ENCODE peak calls at places on chromosomes 6 and 20, in ten cellular contexts. One of them, this sample, is unnamed. For H3K4me1, the result is how much of the 10 kb centered on the place peaks cover.

GRCh38 chr6:165439928-165440554 is 130.6 kb upstream of the C6orf118 start:
- DNase-seq in prostate gland: no peak
- DNase-seq in stomach: no peak
- DNase-seq in spleen: no peak
- DNase-seq in hepatocyte: peak
- DNase-seq in Karpas-422: peak
- DNase-seq in mammary epithelial cell: peak
- DNase-seq in uterus: no peak
- DNase-seq in A549: peak
- DNase-seq in CD4-positive, alpha-beta memory T cell: no peak
- DNase-seq in this sample: no peak

GRCh38 chr6:33755070-33755869 is 8.6 kb upstream of the IP6K3 start:
- DNase-seq in prostate gland: no peak
- DNase-seq in stomach: no peak
- DNase-seq in spleen: no peak
- DNase-seq in hepatocyte: no peak
- DNase-seq in Karpas-422: peak
- DNase-seq in mammary epithelial cell: no peak
- DNase-seq in uterus: no peak
- DNase-seq in A549: no peak
- DNase-seq in CD4-positive, alpha-beta memory T cell: no peak
- DNase-seq in this sample: no peak

GRCh38 chr6:133047706-133048105 is 193.5 kb upstream of the EYA4 start:
- DNase-seq in prostate gland: no peak
- DNase-seq in stomach: no peak
- DNase-seq in spleen: no peak
- DNase-seq in hepatocyte: no peak
- DNase-seq in Karpas-422: no peak
- DNase-seq in mammary epithelial cell: no peak
- DNase-seq in uterus: no peak
- DNase-seq in A549: no peak
- DNase-seq in CD4-positive, alpha-beta memory T cell: no peak
- DNase-seq in this sample: no peak

GRCh38 chr6:130776287-130776925 is 50.8 kb upstream of the SMLR1 start:
- DNase-seq in prostate gland: no peak
- DNase-seq in stomach: no peak
- DNase-seq in spleen: no peak
- DNase-seq in hepatocyte: no peak
- DNase-seq in Karpas-422: no peak
- DNase-seq in mammary epithelial cell: no peak
- DNase-seq in uterus: no peak
- DNase-seq in A549: no peak
- DNase-seq in CD4-positive, alpha-beta memory T cell: no peak
- DNase-seq in this sample: no peak

GRCh38 chr6:101830501-101831031 is 437.1 kb downstream of the GRIK2 start:
- DNase-seq in prostate gland: no peak
- DNase-seq in stomach: no peak
- DNase-seq in spleen: no peak
- DNase-seq in hepatocyte: no peak
- DNase-seq in Karpas-422: no peak
- DNase-seq in mammary epithelial cell: peak
- DNase-seq in uterus: no peak
- DNase-seq in A549: no peak
- DNase-seq in CD4-positive, alpha-beta memory T cell: no peak
- DNase-seq in this sample: no peak

GRCh38 chr6:63121166-63121565 is 90.1 kb upstream of the FKBP1C start:
- DNase-seq in prostate gland: no peak
- DNase-seq in stomach: no peak
- DNase-seq in spleen: no peak
- DNase-seq in hepatocyte: no peak
- DNase-seq in Karpas-422: peak
- DNase-seq in mammary epithelial cell: no peak
- DNase-seq in uterus: no peak
- DNase-seq in A549: peak
- DNase-seq in CD4-positive, alpha-beta memory T cell: no peak
- DNase-seq in this sample: no peak

GRCh38 chr6:148720371-148720770 is 26.5 kb upstream of the UST start:
- DNase-seq in prostate gland: no peak
- DNase-seq in stomach: no peak
- DNase-seq in spleen: no peak
- DNase-seq in hepatocyte: peak
- DNase-seq in Karpas-422: no peak
- DNase-seq in mammary epithelial cell: no peak
- DNase-seq in uterus: no peak
- DNase-seq in A549: no peak
- DNase-seq in CD4-positive, alpha-beta memory T cell: no peak
- DNase-seq in this sample: no peak

GRCh38 chr20:1943267-1944002 is 48.2 kb downstream of the SIRPA start:
- DNase-seq in prostate gland: no peak
- DNase-seq in stomach: no peak
- DNase-seq in spleen: peak
- DNase-seq in hepatocyte: peak
- DNase-seq in Karpas-422: no peak
- DNase-seq in mammary epithelial cell: peak
- DNase-seq in uterus: no peak
- DNase-seq in A549: no peak
- DNase-seq in CD4-positive, alpha-beta memory T cell: no peak
- DNase-seq in this sample: no peak

GRCh38 chr6:153465050-153465449 is 334.0 kb upstream of the RGS17 start:
- DNase-seq in prostate gland: no peak
- DNase-seq in stomach: no peak
- DNase-seq in spleen: no peak
- DNase-seq in hepatocyte: no peak
- DNase-seq in Karpas-422: no peak
- DNase-seq in mammary epithelial cell: no peak
- DNase-seq in uterus: no peak
- DNase-seq in A549: no peak
- DNase-seq in CD4-positive, alpha-beta memory T cell: no peak
- DNase-seq in this sample: no peak

GRCh38 chr6:36968266-36968977 is 13.9 kb downstream of the PI16 start:
- DNase-seq in prostate gland: peak
- DNase-seq in stomach: peak
- DNase-seq in spleen: peak
- DNase-seq in hepatocyte: no peak
- DNase-seq in Karpas-422: no peak
- DNase-seq in mammary epithelial cell: peak
- DNase-seq in uterus: no peak
- DNase-seq in A549: no peak
- DNase-seq in CD4-positive, alpha-beta memory T cell: no peak
- DNase-seq in this sample: no peak
- H3K27ac ChIP-seq in prostate gland: no peak
- H3K27ac ChIP-seq in stomach: peak
- H3K27ac ChIP-seq in spleen: no peak
- H3K27ac ChIP-seq in hepatocyte: no peak
- H3K27ac ChIP-seq in Karpas-422: no peak
- H3K27ac ChIP-seq in mammary epithelial cell: no peak
- H3K27ac ChIP-seq in uterus: no peak
- H3K27ac ChIP-seq in A549: no peak
- H3K27ac ChIP-seq in CD4-positive, alpha-beta memory T cell: no peak
- H3K27ac ChIP-seq in this sample: no peak

DNA sequence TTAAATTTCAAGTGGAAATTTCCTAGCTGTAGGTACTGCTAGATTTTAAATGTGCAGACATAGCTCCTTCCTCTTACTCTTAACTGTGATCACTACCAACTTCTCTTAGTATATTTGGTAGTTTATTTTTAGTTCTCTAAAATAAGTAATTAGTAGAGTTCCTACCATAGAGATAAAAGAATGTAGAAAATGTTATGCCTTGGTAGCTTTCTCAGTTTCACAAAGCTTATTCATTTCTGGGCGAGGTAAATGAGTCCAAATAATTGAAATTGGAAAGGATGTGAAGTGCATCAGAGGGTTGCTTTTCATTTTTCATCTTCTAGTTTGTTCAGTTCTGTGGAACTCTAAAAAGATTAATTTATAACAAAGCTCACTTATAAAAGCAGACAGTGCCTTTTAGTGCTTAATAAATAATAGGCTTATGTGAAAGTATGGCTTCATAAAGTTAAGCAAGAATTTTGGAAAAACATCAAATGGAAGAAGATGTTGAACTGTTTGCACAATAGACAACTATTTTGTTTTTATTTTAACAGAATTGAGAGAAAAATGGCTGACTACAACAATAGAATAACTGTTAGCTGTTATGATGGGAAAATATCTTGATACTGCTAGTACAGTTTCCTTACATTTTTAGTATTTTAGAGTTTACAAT is 303.7 kb downstream of the UTRN start:
- DNase-seq in prostate gland: no peak
- DNase-seq in stomach: no peak
- DNase-seq in spleen: no peak
- DNase-seq in hepatocyte: no peak
- DNase-seq in Karpas-422: no peak
- DNase-seq in mammary epithelial cell: no peak
- DNase-seq in uterus: no peak
- DNase-seq in A549: no peak
- DNase-seq in CD4-positive, alpha-beta memory T cell: no peak
- DNase-seq in this sample: no peak
- H3K4me3 ChIP-seq in prostate gland: no peak
- H3K4me3 ChIP-seq in stomach: no peak
- H3K4me3 ChIP-seq in spleen: no peak
- H3K4me3 ChIP-seq in hepatocyte: no peak
- H3K4me3 ChIP-seq in Karpas-422: no peak
- H3K4me3 ChIP-seq in mammary epithelial cell: no peak
- H3K4me3 ChIP-seq in uterus: no peak
- H3K4me3 ChIP-seq in A549: no peak
- H3K4me3 ChIP-seq in CD4-positive, alpha-beta memory T cell: no peak
- H3K4me3 ChIP-seq in this sample: no peak

GRCh38 chr6:7138111-7138510 is 30.4 kb downstream of the RREB1 start:
- DNase-seq in prostate gland: no peak
- DNase-seq in stomach: no peak
- DNase-seq in spleen: no peak
- DNase-seq in hepatocyte: no peak
- DNase-seq in Karpas-422: no peak
- DNase-seq in mammary epithelial cell: no peak
- DNase-seq in uterus: no peak
- DNase-seq in A549: no peak
- DNase-seq in CD4-positive, alpha-beta memory T cell: no peak
- DNase-seq in this sample: no peak

GRCh38 chr6:7140631-7141366 is 33.0 kb downstream of the RREB1 start:
- DNase-seq in prostate gland: peak
- DNase-seq in stomach: peak
- DNase-seq in spleen: peak
- DNase-seq in hepatocyte: peak
- DNase-seq in Karpas-422: peak
- DNase-seq in mammary epithelial cell: peak
- DNase-seq in uterus: peak
- DNase-seq in A549: peak
- DNase-seq in CD4-positive, alpha-beta memory T cell: peak
- DNase-seq in this sample: peak

GRCh38 chr6:7139835-7140470 is 32.2 kb downstream of the RREB1 start:
- DNase-seq in prostate gland: no peak
- DNase-seq in stomach: no peak
- DNase-seq in spleen: no peak
- DNase-seq in hepatocyte: no peak
- DNase-seq in Karpas-422: no peak
- DNase-seq in mammary epithelial cell: no peak
- DNase-seq in uterus: no peak
- DNase-seq in A549: no peak
- DNase-seq in CD4-positive, alpha-beta memory T cell: no peak
- DNase-seq in this sample: no peak

GRCh38 chr6:7137335-7138106 is 29.8 kb downstream of the RREB1 start:
- DNase-seq in prostate gland: no peak
- DNase-seq in stomach: no peak
- DNase-seq in spleen: peak
- DNase-seq in hepatocyte: no peak
- DNase-seq in Karpas-422: no peak
- DNase-seq in mammary epithelial cell: peak
- DNase-seq in uterus: peak
- DNase-seq in A549: peak
- DNase-seq in CD4-positive, alpha-beta memory T cell: peak
- DNase-seq in this sample: peak

GRCh38 chr6:7138921-7139358 is 31.2 kb downstream of the RREB1 start:
- DNase-seq in prostate gland: no peak
- DNase-seq in stomach: peak
- DNase-seq in spleen: no peak
- DNase-seq in hepatocyte: peak
- DNase-seq in Karpas-422: no peak
- DNase-seq in mammary epithelial cell: peak
- DNase-seq in uterus: no peak
- DNase-seq in A549: peak
- DNase-seq in CD4-positive, alpha-beta memory T cell: peak
- DNase-seq in this sample: no peak
- H3K4me1 ChIP-seq in prostate gland: under half
- H3K4me1 ChIP-seq in stomach: half or more
- H3K4me1 ChIP-seq in spleen: under half
- H3K4me1 ChIP-seq in hepatocyte: under half
- H3K4me1 ChIP-seq in Karpas-422: under half
- H3K4me1 ChIP-seq in mammary epithelial cell: under half
- H3K4me1 ChIP-seq in uterus: under half
- H3K4me1 ChIP-seq in A549: half or more
- H3K4me1 ChIP-seq in CD4-positive, alpha-beta memory T cell: half or more
- H3K4me1 ChIP-seq in this sample: half or more

DNA sequence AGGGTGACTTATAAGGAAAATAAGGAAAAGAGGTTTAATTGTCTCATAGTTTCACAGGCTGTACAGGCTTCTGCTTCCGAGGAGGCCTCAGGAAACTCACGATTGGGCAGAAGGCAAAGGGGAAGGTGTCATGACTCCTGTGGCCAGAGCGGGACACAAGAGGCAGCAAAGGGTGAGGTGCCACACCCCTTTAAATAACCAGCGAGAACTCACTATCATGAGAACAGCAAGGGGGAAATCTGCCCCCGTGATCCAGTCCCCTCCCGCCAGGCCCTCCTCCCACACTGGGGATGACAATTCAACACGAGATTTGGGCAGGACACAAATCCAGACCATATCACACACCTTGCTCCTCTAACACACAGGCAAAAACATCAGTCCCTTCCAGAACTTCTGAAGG is 254.0 kb downstream of the DLL1 start:
- DNase-seq in prostate gland: no peak
- DNase-seq in stomach: peak
- DNase-seq in spleen: peak
- DNase-seq in hepatocyte: no peak
- DNase-seq in Karpas-422: no peak
- DNase-seq in mammary epithelial cell: no peak
- DNase-seq in uterus: no peak
- DNase-seq in A549: no peak
- DNase-seq in CD4-positive, alpha-beta memory T cell: no peak
- DNase-seq in this sample: no peak
- H3K27ac ChIP-seq in prostate gland: peak
- H3K27ac ChIP-seq in stomach: peak
- H3K27ac ChIP-seq in spleen: peak
- H3K27ac ChIP-seq in hepatocyte: no peak
- H3K27ac ChIP-seq in Karpas-422: no peak
- H3K27ac ChIP-seq in mammary epithelial cell: no peak
- H3K27ac ChIP-seq in uterus: no peak
- H3K27ac ChIP-seq in A549: no peak
- H3K27ac ChIP-seq in CD4-positive, alpha-beta memory T cell: no peak
- H3K27ac ChIP-seq in this sample: no peak

DNA sequence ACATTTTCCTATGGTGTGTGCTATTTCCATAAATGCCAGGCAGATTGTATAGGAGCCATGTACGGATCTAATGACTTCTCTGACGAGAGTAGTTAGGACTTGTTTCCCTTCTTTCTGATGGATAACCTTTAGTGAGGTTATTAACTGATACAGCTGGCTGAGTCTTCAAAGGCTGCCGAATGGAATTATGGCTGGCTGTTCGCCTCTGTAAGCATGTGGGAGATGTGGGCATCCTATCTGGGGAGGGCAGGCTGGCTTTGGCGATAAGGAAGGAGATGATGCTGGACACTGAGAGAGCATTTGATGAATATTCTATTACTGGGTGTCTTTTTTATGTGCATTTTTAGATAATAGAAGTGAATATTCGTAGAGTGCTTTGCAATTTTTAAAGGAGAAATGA is 3.2 kb downstream of the PBOV1 start:
- DNase-seq in prostate gland: peak
- DNase-seq in stomach: peak
- DNase-seq in spleen: no peak
- DNase-seq in hepatocyte: no peak
- DNase-seq in Karpas-422: no peak
- DNase-seq in mammary epithelial cell: no peak
- DNase-seq in uterus: no peak
- DNase-seq in A549: no peak
- DNase-seq in CD4-positive, alpha-beta memory T cell: no peak
- DNase-seq in this sample: no peak
- H3K4me3 ChIP-seq in prostate gland: no peak
- H3K4me3 ChIP-seq in stomach: no peak
- H3K4me3 ChIP-seq in spleen: no peak
- H3K4me3 ChIP-seq in hepatocyte: no peak
- H3K4me3 ChIP-seq in Karpas-422: no peak
- H3K4me3 ChIP-seq in mammary epithelial cell: no peak
- H3K4me3 ChIP-seq in uterus: no peak
- H3K4me3 ChIP-seq in A549: no peak
- H3K4me3 ChIP-seq in CD4-positive, alpha-beta memory T cell: no peak
- H3K4me3 ChIP-seq in this sample: no peak